ENCODE peak calls at places on chromosome 15, in ten cellular contexts. Z, C, H, D, E, O, X, M, G and F are unnamed samples.
A peak's percentile ranks its signal among the peaks of the same experiment; 100 is the strongest.

GRCh38 chr15:75761446-75762356 is 49.1 kb upstream of the CSPG4 start:
- DNase-seq in E (no peak), H (no peak), G (no peak), D (no peak), X (no peak), Z (no peak), C (no peak), O (no peak), M (no peak), F (no peak)

GRCh38 chr15:58492661-58493397 is 61.0 kb downstream of the LIPC start:
- DNase-seq in H (no peak), Z (no peak), X (no peak), E (no peak), D (no peak), O (no peak), G (no peak), M (no peak), C (no peak), F (no peak)

GRCh38 chr15:73628976-73629854 is 4.0 kb downstream of the NPTN start:
- DNase-seq in H (no peak), M (no peak), Z (no peak), O (no peak), C (no peak), G (no peak), D (no peak), X (no peak), E (no peak), F (no peak)

GRCh38 chr15:69105451-69105985 is 54.9 kb upstream of the GLCE start:
- DNase-seq in X (no peak), M (no peak), C (no peak), O (no peak), G (no peak), H (no peak), D (no peak), E (no peak), Z (no peak), F (no peak)

GRCh38 chr15:97966924-97967620 is 6.6 kb downstream of the ARRDC4 start:
- DNase-seq in E (no peak), D (no peak), H (no peak), C (no peak), X (peak; percentile 76), Z (no peak), G (no peak), M (no peak), O (peak; percentile 40), F (no peak)

GRCh38 chr15:87805117-87805820 is 451.3 kb downstream of the NTRK3 start:
- DNase-seq in X (no peak), M (no peak), E (no peak), O (no peak), Z (no peak), C (no peak), G (no peak), D (no peak), H (no peak), F (no peak)

GRCh38 chr15:39434126-39434525 is 146.8 kb upstream of the THBS1 start:
- DNase-seq in M (peak; percentile 46), O (no peak), C (no peak), H (no peak), D (no peak), Z (no peak), E (no peak), X (no peak), G (no peak), F (no peak)

GRCh38 chr15:59194639-59195325 is 11.9 kb upstream of the LDHAL6B start:
- DNase-seq in E (no peak), X (no peak), O (no peak), C (no peak), Z (no peak), G (no peak), H (no peak), M (no peak), D (no peak), F (no peak)

GRCh38 chr15:85297537-85297936 is 82.9 kb upstream of the AKAP13 start:
- DNase-seq in G (no peak), Z (no peak), M (no peak), H (no peak), C (no peak), O (no peak), E (no peak), X (no peak), D (no peak), F (no peak)

GRCh38 chr15:94972314-94972713 is 741.0 kb downstream of the MCTP2 start:
- DNase-seq in G (no peak), M (no peak), O (peak; percentile 10), H (peak; percentile 38), X (no peak), E (no peak), C (no peak), Z (no peak), D (no peak), F (peak; percentile 4)

GRCh38 chr15:57797608-57798267 is 91.2 kb downstream of the POLR2M start:
- DNase-seq in O (no peak), Z (no peak), D (no peak), E (no peak), M (no peak), C (no peak), G (no peak), X (no peak), H (no peak), F (no peak)

GRCh38 chr15:29103825-29104565 is 165.6 kb downstream of the NSMCE3 start:
- DNase-seq in H (peak; percentile 80), C (peak; percentile 86), D (peak; percentile 57), X (peak; percentile 7), G (no peak), O (peak; percentile 70), M (peak; percentile 79), Z (peak; percentile 72), E (no peak), F (peak; percentile 84)

GRCh38 chr15:50380089-50380488 is 25.1 kb upstream of the GABPB1 start:
- DNase-seq in C (no peak), G (no peak), Z (no peak), D (no peak), E (no peak), H (peak; percentile 55), X (no peak), O (peak; percentile 56), M (peak; percentile 37), F (peak; percentile 38)

GRCh38 chr15:66038387-66039116 is 169.3 kb downstream of the RAB11A start:
- DNase-seq in O (no peak), M (no peak), C (no peak), D (no peak), Z (no peak), X (no peak), H (no peak), E (peak; percentile 28), G (no peak), F (no peak)

GRCh38 chr15:66221126-66221525 is 32.4 kb downstream of the MEGF11 start:
- DNase-seq in M (no peak), X (no peak), E (no peak), C (peak; percentile 30), H (no peak), D (no peak), O (no peak), G (no peak), Z (no peak), F (peak; percentile 41)

GRCh38 chr15:66264853-66265252 is 11.3 kb upstream of the MEGF11 start:
- DNase-seq in M (no peak), X (no peak), Z (no peak), D (no peak), E (no peak), O (no peak), H (no peak), C (no peak), G (no peak), F (no peak)

GRCh38 chr15:24761704-24762302 is 86.2 kb downstream of the NPAP1 start:
- DNase-seq in M (peak; percentile 33), Z (no peak), E (no peak), G (no peak), O (peak; percentile 10), X (no peak), D (no peak), H (peak; percentile 25), C (no peak), F (peak; percentile 17)
- TF ChIP-seq CTCF in M (no peak), Z (peak; percentile 3), E (peak; percentile 34), G (peak; percentile 11), O (peak; percentile 31), X (peak; percentile 41), D (peak; percentile 31), H (peak; percentile 22), C (no peak), F (peak; percentile 46)

GRCh38 chr15:33773969-33774368 is 194.3 kb upstream of the CHRM5 start:
- DNase-seq in X (no peak), G (no peak), E (no peak), D (no peak), Z (no peak), M (no peak), O (no peak), C (no peak), H (no peak), F (no peak)

GRCh38 chr15:33780011-33780768 is 188.1 kb upstream of the CHRM5 start:
- DNase-seq in X (no peak), E (no peak), G (peak; percentile 2), O (no peak), M (no peak), H (no peak), C (no peak), D (no peak), Z (no peak), F (no peak)

GRCh38 chr15:33778911-33779310 is 189.4 kb upstream of the CHRM5 start:
- DNase-seq in O (no peak), E (no peak), D (no peak), H (no peak), M (no peak), X (no peak), C (no peak), Z (no peak), G (no peak), F (no peak)
- H3K4me3 ChIP-seq in O (no peak overlapping the region), E (no peak overlapping the region), D (no peak overlapping the region), H (no peak overlapping the region), M (no peak overlapping the region), X (no peak overlapping the region), C (no peak overlapping the region), Z (no peak overlapping the region), G (no peak overlapping the region), F (no peak overlapping the region)

GRCh38 chr15:52730163-52730562 is 51.0 kb upstream of the ATOSA start:
- DNase-seq in G (peak; percentile 28), E (no peak), Z (no peak), X (no peak), O (peak; percentile 54), M (no peak), C (no peak), D (no peak), H (peak; percentile 74), F (peak; percentile 60)
- TF ChIP-seq CTCF in G (no peak), E (no peak), Z (no peak), X (no peak), O (no peak), M (no peak), C (no peak), D (no peak), H (no peak), F (no peak)

DNA sequence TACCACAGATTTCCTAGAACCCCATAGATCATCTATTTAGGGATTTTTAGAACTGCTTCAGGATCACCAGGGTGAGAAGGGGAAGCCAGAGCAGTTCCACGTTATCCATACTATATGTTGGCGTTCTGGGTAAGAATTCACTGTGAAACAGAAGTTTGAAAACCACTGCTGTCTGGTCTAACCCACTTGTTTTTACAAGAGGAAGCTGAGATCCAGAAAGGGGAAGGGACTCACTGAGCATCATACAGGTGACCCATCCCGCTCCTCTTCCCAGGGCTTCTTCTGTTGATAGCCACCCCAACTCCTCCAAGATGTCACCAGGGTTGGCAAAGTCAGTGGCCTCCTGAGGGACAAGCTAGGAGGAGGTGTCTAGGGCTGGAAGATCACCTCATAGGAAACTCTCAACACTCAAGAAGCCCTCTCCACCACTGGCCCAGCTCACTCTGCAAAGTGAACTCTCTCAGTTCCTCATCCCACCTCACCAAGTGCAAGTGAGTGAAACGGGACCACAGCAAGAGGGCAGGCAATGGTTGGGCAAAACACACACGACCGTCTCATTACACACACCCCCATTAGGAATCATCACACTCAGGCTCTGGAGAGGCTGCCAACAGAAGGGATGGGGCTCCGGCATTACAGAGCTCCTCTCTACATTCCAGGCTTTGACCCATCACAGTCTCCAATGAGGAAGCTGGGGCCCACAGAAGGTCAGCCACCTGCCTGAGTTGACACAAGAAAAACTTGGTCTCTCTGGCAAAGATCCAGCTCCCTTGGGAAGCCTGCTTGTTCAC is 1.8 kb downstream of the DAPK2 start:
- DNase-seq in D (no peak), M (no peak), O (no peak), C (no peak), X (no peak), E (no peak), Z (no peak), G (peak; percentile 71), H (no peak), F (no peak)
- H3K4me3 ChIP-seq in D (peak overlapping the region; percentile 64), M (no peak overlapping the region), O (no peak overlapping the region), C (no peak overlapping the region), X (no peak overlapping the region), E (no peak overlapping the region), Z (peak overlapping the region; percentile 88), G (peak overlapping the region; percentile 69), H (no peak overlapping the region), F (no peak overlapping the region)